ENCODE peak calls at places on chromosomes 5 and 9, in eight cellular contexts. One of them, this sample, is unnamed.
A peak's percentile ranks its signal among the peaks of the same experiment; 100 is the strongest.

GRCh38 chr5:131899686-131900085 is 45.8 kb downstream of the MEIKIN start:
- DNase-seq in choroid plexus epithelial cell: peak; percentile 33
- DNase-seq in endothelial cell: no peak
- DNase-seq in AG09309: no peak
- DNase-seq in mesothelial cell of epicardium: no peak
- DNase-seq in A549: no peak
- DNase-seq in fibroblast of lung: no peak
- DNase-seq in GM13977: no peak
- DNase-seq in this sample: no peak

GRCh38 chr5:38591450-38591849 is 35.0 kb upstream of the LIFR start:
- DNase-seq in choroid plexus epithelial cell: peak; percentile 29
- DNase-seq in endothelial cell: no peak
- DNase-seq in AG09309: no peak
- DNase-seq in mesothelial cell of epicardium: no peak
- DNase-seq in A549: no peak
- DNase-seq in fibroblast of lung: peak; percentile 48
- DNase-seq in GM13977: no peak
- DNase-seq in this sample: no peak

GRCh38 chr5:173884402-173885053 is 3.6 kb upstream of the CPEB4 start:
- DNase-seq in choroid plexus epithelial cell: no peak
- DNase-seq in endothelial cell: no peak
- DNase-seq in AG09309: no peak
- DNase-seq in mesothelial cell of epicardium: no peak
- DNase-seq in A549: no peak
- DNase-seq in fibroblast of lung: no peak
- DNase-seq in GM13977: peak; percentile 26
- DNase-seq in this sample: no peak

GRCh38 chr9:35431467-35431866 is 58.4 kb upstream of the RUSC2 start:
- DNase-seq in choroid plexus epithelial cell: no peak
- DNase-seq in endothelial cell: no peak
- DNase-seq in AG09309: no peak
- DNase-seq in mesothelial cell of epicardium: no peak
- DNase-seq in A549: no peak
- DNase-seq in fibroblast of lung: no peak
- DNase-seq in GM13977: no peak
- DNase-seq in this sample: no peak

GRCh38 chr5:11062379-11062778 is 301.3 kb upstream of the DAP start:
- DNase-seq in choroid plexus epithelial cell: peak; percentile 5
- DNase-seq in endothelial cell: no peak
- DNase-seq in AG09309: no peak
- DNase-seq in mesothelial cell of epicardium: no peak
- DNase-seq in A549: no peak
- DNase-seq in fibroblast of lung: peak; percentile 66
- DNase-seq in GM13977: no peak
- DNase-seq in this sample: no peak

GRCh38 chr5:10612251-10612650 is 48.4 kb downstream of the ANKRD33B start:
- DNase-seq in choroid plexus epithelial cell: no peak
- DNase-seq in endothelial cell: no peak
- DNase-seq in AG09309: no peak
- DNase-seq in mesothelial cell of epicardium: no peak
- DNase-seq in A549: no peak
- DNase-seq in fibroblast of lung: no peak
- DNase-seq in GM13977: no peak
- DNase-seq in this sample: no peak

GRCh38 chr5:24397601-24398000 is 247.2 kb downstream of the CDH10 start:
- DNase-seq in choroid plexus epithelial cell: no peak
- DNase-seq in endothelial cell: no peak
- DNase-seq in AG09309: no peak
- DNase-seq in mesothelial cell of epicardium: no peak
- DNase-seq in A549: no peak
- DNase-seq in fibroblast of lung: no peak
- DNase-seq in GM13977: no peak
- DNase-seq in this sample: no peak

GRCh38 chr5:159017787-159018186 is 81.9 kb downstream of the EBF1 start:
- DNase-seq in choroid plexus epithelial cell: peak; percentile 94
- DNase-seq in endothelial cell: no peak
- DNase-seq in AG09309: no peak
- DNase-seq in mesothelial cell of epicardium: no peak
- DNase-seq in A549: peak; percentile 47
- DNase-seq in fibroblast of lung: peak; percentile 81
- DNase-seq in GM13977: no peak
- DNase-seq in this sample: no peak

GRCh38 chr5:102765350-102765749 is 10.2 kb downstream of the PAM start:
- DNase-seq in choroid plexus epithelial cell: no peak
- DNase-seq in endothelial cell: no peak
- DNase-seq in AG09309: no peak
- DNase-seq in mesothelial cell of epicardium: no peak
- DNase-seq in A549: no peak
- DNase-seq in fibroblast of lung: no peak
- DNase-seq in GM13977: no peak
- DNase-seq in this sample: no peak

GRCh38 chr5:139468421-139468931 is 2.3 kb upstream of the SMIM33 start:
- DNase-seq in choroid plexus epithelial cell: no peak
- DNase-seq in endothelial cell: no peak
- DNase-seq in AG09309: no peak
- DNase-seq in mesothelial cell of epicardium: no peak
- DNase-seq in A549: no peak
- DNase-seq in fibroblast of lung: no peak
- DNase-seq in GM13977: no peak
- DNase-seq in this sample: no peak

GRCh38 chr5:54619732-54620582 is 102.4 kb downstream of the SNX18 start:
- DNase-seq in choroid plexus epithelial cell: peak; percentile 19
- DNase-seq in endothelial cell: no peak
- DNase-seq in AG09309: no peak
- DNase-seq in mesothelial cell of epicardium: no peak
- DNase-seq in A549: no peak
- DNase-seq in fibroblast of lung: peak; percentile 48
- DNase-seq in GM13977: no peak
- DNase-seq in this sample: no peak

GRCh38 chr5:168110384-168110783 is 181.1 kb upstream of the WWC1 start:
- DNase-seq in choroid plexus epithelial cell: no peak
- DNase-seq in endothelial cell: no peak
- DNase-seq in AG09309: no peak
- DNase-seq in mesothelial cell of epicardium: no peak
- DNase-seq in A549: no peak
- DNase-seq in fibroblast of lung: no peak
- DNase-seq in GM13977: no peak
- DNase-seq in this sample: no peak

GRCh38 chr5:59317023-59317771 is 576.3 kb downstream of the PDE4D start:
- DNase-seq in choroid plexus epithelial cell: peak; percentile 85
- DNase-seq in endothelial cell: no peak
- DNase-seq in AG09309: peak; percentile 16
- DNase-seq in mesothelial cell of epicardium: no peak
- DNase-seq in A549: no peak
- DNase-seq in fibroblast of lung: no peak
- DNase-seq in GM13977: no peak
- DNase-seq in this sample: peak; percentile 9

DNA sequence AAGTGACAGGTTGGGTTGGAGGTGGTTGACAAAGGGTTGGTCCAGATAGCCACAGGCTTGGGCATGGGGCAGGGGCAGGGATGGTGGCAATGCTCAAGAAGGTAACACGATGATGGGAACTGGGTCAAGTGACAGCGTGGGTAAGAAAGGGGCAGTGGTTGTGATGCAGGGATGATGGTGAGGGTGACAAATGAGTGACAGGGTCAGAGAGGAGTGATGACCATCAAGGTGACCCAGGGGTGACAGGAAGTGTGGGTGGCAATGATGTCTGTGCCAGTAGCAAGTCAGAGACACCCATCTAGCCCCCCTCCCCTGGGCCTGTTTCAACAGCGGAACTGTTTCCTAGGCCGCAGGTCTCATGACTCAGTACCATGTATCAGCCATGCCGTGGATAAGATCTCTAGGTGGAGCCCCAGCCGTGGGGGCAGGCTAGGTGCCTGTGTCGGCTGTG is 20.5 kb downstream of the AQP3 start:
- DNase-seq in choroid plexus epithelial cell: no peak
- DNase-seq in endothelial cell: no peak
- DNase-seq in AG09309: no peak
- DNase-seq in mesothelial cell of epicardium: no peak
- DNase-seq in A549: no peak
- DNase-seq in fibroblast of lung: peak; percentile 12
- DNase-seq in GM13977: no peak
- DNase-seq in this sample: no peak
- TF ChIP-seq CTCF in choroid plexus epithelial cell: no peak
- TF ChIP-seq CTCF in endothelial cell: no peak
- TF ChIP-seq CTCF in AG09309: no peak
- TF ChIP-seq CTCF in mesothelial cell of epicardium: no peak
- TF ChIP-seq CTCF in A549: no peak
- TF ChIP-seq CTCF in fibroblast of lung: no peak
- TF ChIP-seq CTCF in GM13977: no peak
- TF ChIP-seq CTCF in this sample: no peak

DNA sequence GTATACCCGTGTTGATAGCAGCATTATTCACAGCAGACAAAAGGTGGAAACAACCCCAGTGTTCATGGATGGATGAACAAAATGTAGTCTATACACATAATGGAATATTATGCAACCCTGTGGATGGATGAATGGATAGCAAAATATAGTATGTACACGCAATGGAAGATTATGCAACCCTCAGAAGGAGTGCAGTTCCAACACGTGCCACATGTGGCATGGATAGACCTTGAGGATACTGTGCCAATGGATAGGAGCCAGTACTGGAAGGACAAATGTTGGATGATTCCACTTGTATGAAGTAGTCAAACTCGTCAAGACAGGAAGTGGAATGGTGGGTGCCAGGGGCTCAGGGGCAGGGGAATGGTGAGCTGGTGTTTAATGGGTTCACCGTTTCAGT is 44.9 kb downstream of the PLEKHG4B start:
- DNase-seq in choroid plexus epithelial cell: no peak
- DNase-seq in endothelial cell: no peak
- DNase-seq in AG09309: no peak
- DNase-seq in mesothelial cell of epicardium: no peak
- DNase-seq in A549: peak; percentile 25
- DNase-seq in fibroblast of lung: no peak
- DNase-seq in GM13977: no peak
- DNase-seq in this sample: no peak
- TF ChIP-seq CTCF in choroid plexus epithelial cell: no peak
- TF ChIP-seq CTCF in endothelial cell: no peak
- TF ChIP-seq CTCF in AG09309: no peak
- TF ChIP-seq CTCF in mesothelial cell of epicardium: no peak
- TF ChIP-seq CTCF in A549: no peak
- TF ChIP-seq CTCF in fibroblast of lung: no peak
- TF ChIP-seq CTCF in GM13977: no peak
- TF ChIP-seq CTCF in this sample: no peak

DNA sequence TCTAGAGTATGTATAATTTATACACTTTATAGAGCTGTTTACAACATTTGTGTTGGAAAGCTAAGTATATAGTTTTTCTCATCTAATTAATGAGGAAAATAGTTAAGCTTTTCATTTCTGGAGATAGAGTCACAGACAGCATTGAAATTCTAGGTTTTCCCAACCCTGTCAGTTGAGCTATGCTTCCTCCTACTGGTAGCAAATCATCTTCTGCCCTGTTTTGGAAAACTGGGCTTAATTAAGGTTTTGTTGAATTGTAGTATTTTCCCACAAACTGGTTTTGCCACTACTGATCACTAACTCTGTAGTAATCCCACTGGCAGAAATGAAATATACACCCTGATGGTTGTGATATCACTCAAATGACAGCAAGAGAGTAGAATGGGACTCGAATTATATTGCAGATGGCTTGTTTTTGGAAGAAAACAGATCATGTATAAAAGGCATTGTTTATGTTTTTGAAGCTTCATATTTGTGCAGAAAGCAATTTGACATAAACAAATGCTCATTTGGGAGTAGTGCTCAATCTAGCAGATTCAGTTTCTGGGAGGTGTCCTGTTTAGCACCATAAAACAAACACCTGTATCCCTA is 46.6 kb downstream of the CD180 start:
- DNase-seq in choroid plexus epithelial cell: peak; percentile 67
- DNase-seq in endothelial cell: no peak
- DNase-seq in AG09309: no peak
- DNase-seq in mesothelial cell of epicardium: no peak
- DNase-seq in A549: no peak
- DNase-seq in fibroblast of lung: no peak
- DNase-seq in GM13977: no peak
- DNase-seq in this sample: no peak
- TF ChIP-seq CTCF in choroid plexus epithelial cell: peak; percentile 76
- TF ChIP-seq CTCF in endothelial cell: no peak
- TF ChIP-seq CTCF in AG09309: peak; percentile 72
- TF ChIP-seq CTCF in mesothelial cell of epicardium: no peak
- TF ChIP-seq CTCF in A549: peak; percentile 59
- TF ChIP-seq CTCF in fibroblast of lung: peak; percentile 79
- TF ChIP-seq CTCF in GM13977: peak; percentile 15
- TF ChIP-seq CTCF in this sample: peak; percentile 62

GRCh38 chr9:121895836-121896544 is 197.1 kb downstream of the TTLL11 start:
- DNase-seq in choroid plexus epithelial cell: peak; percentile 59
- DNase-seq in endothelial cell: no peak
- DNase-seq in AG09309: no peak
- DNase-seq in mesothelial cell of epicardium: no peak
- DNase-seq in A549: peak; percentile 60
- DNase-seq in fibroblast of lung: peak; percentile 85
- DNase-seq in GM13977: no peak
- DNase-seq in this sample: no peak
- TF ChIP-seq CTCF in choroid plexus epithelial cell: peak; percentile 16
- TF ChIP-seq CTCF in endothelial cell: no peak
- TF ChIP-seq CTCF in AG09309: no peak
- TF ChIP-seq CTCF in mesothelial cell of epicardium: no peak
- TF ChIP-seq CTCF in A549: no peak
- TF ChIP-seq CTCF in fibroblast of lung: no peak
- TF ChIP-seq CTCF in GM13977: no peak
- TF ChIP-seq CTCF in this sample: no peak

GRCh38 chr5:72314571-72315172 is 5.4 kb downstream of the MRPS27 start:
- DNase-seq in choroid plexus epithelial cell: peak; percentile 94
- DNase-seq in endothelial cell: no peak
- DNase-seq in AG09309: no peak
- DNase-seq in mesothelial cell of epicardium: no peak
- DNase-seq in A549: peak; percentile 68
- DNase-seq in fibroblast of lung: peak; percentile 81
- DNase-seq in GM13977: no peak
- DNase-seq in this sample: no peak
- TF ChIP-seq CTCF in choroid plexus epithelial cell: peak; percentile 54
- TF ChIP-seq CTCF in endothelial cell: no peak
- TF ChIP-seq CTCF in AG09309: no peak
- TF ChIP-seq CTCF in mesothelial cell of epicardium: no peak
- TF ChIP-seq CTCF in A549: peak; percentile 20
- TF ChIP-seq CTCF in fibroblast of lung: peak; percentile 5
- TF ChIP-seq CTCF in GM13977: no peak
- TF ChIP-seq CTCF in this sample: peak; percentile 33

DNA sequence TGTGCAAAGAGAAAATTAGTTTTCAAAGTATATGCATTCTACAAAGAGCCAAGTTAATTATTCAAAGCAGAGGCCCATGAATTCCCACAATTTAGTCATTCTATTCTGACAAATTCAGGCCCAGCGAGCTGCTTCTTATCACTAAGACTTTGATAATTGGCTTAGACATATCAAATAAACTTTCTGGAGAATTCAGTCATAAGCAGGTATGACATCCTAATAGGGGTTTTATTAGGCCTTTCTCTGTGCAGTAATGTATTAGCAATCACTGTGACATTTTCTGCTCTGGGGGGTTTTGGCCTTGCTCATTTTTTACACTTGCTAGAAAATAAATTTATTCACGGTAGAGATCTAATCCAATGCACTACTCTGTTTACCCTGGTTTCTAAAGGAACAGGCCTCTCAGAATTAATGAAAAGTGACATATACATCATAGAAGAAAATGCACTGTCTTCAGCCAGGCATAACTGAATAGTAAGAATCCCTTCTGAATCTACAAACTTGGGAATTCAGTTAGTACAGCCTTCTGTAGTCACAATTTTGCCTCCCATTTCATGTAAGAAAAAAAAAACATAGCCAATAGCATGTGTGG is 197.5 kb downstream of the CAAP1 start:
- DNase-seq in choroid plexus epithelial cell: no peak
- DNase-seq in endothelial cell: no peak
- DNase-seq in AG09309: no peak
- DNase-seq in mesothelial cell of epicardium: no peak
- DNase-seq in A549: no peak
- DNase-seq in fibroblast of lung: no peak
- DNase-seq in GM13977: no peak
- DNase-seq in this sample: no peak
- TF ChIP-seq CTCF in choroid plexus epithelial cell: no peak
- TF ChIP-seq CTCF in endothelial cell: no peak
- TF ChIP-seq CTCF in AG09309: no peak
- TF ChIP-seq CTCF in mesothelial cell of epicardium: no peak
- TF ChIP-seq CTCF in A549: no peak
- TF ChIP-seq CTCF in fibroblast of lung: no peak
- TF ChIP-seq CTCF in GM13977: no peak
- TF ChIP-seq CTCF in this sample: no peak

This sample was measured in neural crest cell.